ENCODE peak calls at places on chromosomes 3 and 15, in four cellular contexts. R is Peyer's patch, A is transverse colon, T is uterus. I is an unnamed sample.

GRCh38 chr3:98243843-98244242 is 20.2 kb upstream of the OR5H6 start:
- DNase-seq in R (no peak), A (no peak), T (no peak), I (no peak)

GRCh38 chr15:66369773-66370651 is 13.5 kb upstream of the TIPIN start:
- DNase-seq in R (no peak), A (no peak), T (no peak), I (no peak)

GRCh38 chr3:4504340-4505261 is 11.5 kb downstream of the ITPR1 start:
- DNase-seq in R (peak), A (peak), T (peak), I (peak)

GRCh38 chr3:100329800-100330489 is 4.6 kb upstream of the NIT2 start:
- DNase-seq in R (no peak), A (no peak), T (no peak), I (no peak)

GRCh38 chr3:159163656-159164055 is 361.8 kb downstream of the MFSD1 start:
- DNase-seq in R (no peak), A (no peak), T (no peak), I (no peak)

GRCh38 chr3:25897019-25897418 is 107.1 kb downstream of the OXSM start:
- DNase-seq in R (no peak), A (peak), T (no peak), I (no peak)

GRCh38 chr3:159236306-159236705 is 434.5 kb downstream of the MFSD1 start:
- DNase-seq in R (no peak), A (no peak), T (no peak), I (no peak)

GRCh38 chr3:52609316-52609815 is 73.0 kb downstream of the UQCC5 start:
- DNase-seq in R (no peak), A (no peak), T (no peak), I (no peak)

GRCh38 chr3:59235221-59236012 is 185.6 kb upstream of the CFAP20DC start:
- DNase-seq in R (no peak), A (no peak), T (no peak), I (no peak)

GRCh38 chr3:192851821-192852352 is 65.8 kb downstream of the MB21D2 start:
- DNase-seq in R (peak), A (peak), T (no peak), I (peak)

GRCh38 chr15:40999190-40999589 is 45.9 kb downstream of the CHAC1 start:
- DNase-seq in R (no peak), A (no peak), T (no peak), I (no peak)

GRCh38 chr15:49900036-49900435 is 219.0 kb downstream of the ATP8B4 start:
- DNase-seq in R (no peak), A (no peak), T (no peak), I (no peak)

GRCh38 chr3:10292505-10293419 is at the start of gene GHRL:
- DNase-seq in R (peak), A (no peak), T (no peak), I (no peak)

GRCh38 chr3:122745365-122746021 is 48.1 kb downstream of the HSPBAP1 start:
- DNase-seq in R (no peak), A (no peak), T (no peak), I (no peak)

GRCh38 chr3:196757876-196758739 is 18.5 kb downstream of the PAK2 start:
- DNase-seq in R (no peak), A (no peak), T (no peak), I (no peak)

GRCh38 chr15:33675246-33675645 is 293.1 kb upstream of the CHRM5 start:
- DNase-seq in R (no peak), A (no peak), T (no peak), I (no peak)

GRCh38 chr3:144031938-144032337 is 60.3 kb downstream of the DIPK2A start:
- DNase-seq in R (no peak), A (peak), T (peak), I (peak)

GRCh38 chr15:70016511-70016994 is 81.2 kb downstream of the TLE3 start:
- DNase-seq in R (peak), A (peak), T (no peak), I (no peak)

GRCh38 chr15:90231028-90232017 is 2.4 kb downstream of the CIB1 start:
- DNase-seq in R (peak), A (peak), T (no peak), I (no peak)

GRCh38 chr3:178385280-178385952 is 150.8 kb upstream of the KCNMB2 start:
- DNase-seq in R (no peak), A (no peak), T (peak), I (no peak)

GRCh38 chr15:63611217-63611616 is 14.0 kb downstream of the FBXL22 start:
- DNase-seq in R (no peak), A (no peak), T (no peak), I (no peak)

GRCh38 chr3:58336135-58336882 is 3.6 kb downstream of the PXK start:
- DNase-seq in R (no peak), A (no peak), T (no peak), I (no peak)

DNA sequence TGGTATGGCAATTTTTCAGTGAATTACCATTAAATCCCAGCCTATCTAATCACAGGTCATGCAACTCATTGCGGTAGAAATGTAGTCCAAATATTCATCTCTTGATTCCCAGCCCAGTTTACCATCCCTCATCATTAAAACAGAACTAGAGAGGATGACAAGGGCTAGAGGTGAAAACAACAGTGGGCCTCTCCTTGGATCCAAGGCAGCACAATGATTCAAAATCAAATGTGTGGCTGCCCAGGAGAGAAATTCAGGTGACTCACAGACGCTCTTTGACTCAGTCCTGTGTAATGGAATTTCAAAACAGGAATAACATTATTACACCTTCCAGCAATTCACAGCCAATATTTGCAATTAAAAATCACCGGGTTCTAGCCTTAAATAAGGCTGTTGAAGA is 246.5 kb downstream of the TBL1XR1 start:
- DNase-seq in R (no peak), A (no peak), T (no peak), I (no peak)
- TF ChIP-seq POLR2A in R (no peak), A (no peak), T (no peak), I (no peak)

GRCh38 chr3:61561374-61562041 is at the start of gene PTPRG:
- DNase-seq in R (peak), A (peak), T (peak), I (peak)
- TF ChIP-seq POLR2A in R (peak), A (peak), T (peak), I (peak)

GRCh38 chr3:171874251-171874679 is 31.1 kb downstream of the TMEM212 start:
- DNase-seq in R (no peak), A (no peak), T (no peak), I (no peak)
- TF ChIP-seq POLR2A in R (no peak), A (no peak), T (no peak), I (no peak)

DNA sequence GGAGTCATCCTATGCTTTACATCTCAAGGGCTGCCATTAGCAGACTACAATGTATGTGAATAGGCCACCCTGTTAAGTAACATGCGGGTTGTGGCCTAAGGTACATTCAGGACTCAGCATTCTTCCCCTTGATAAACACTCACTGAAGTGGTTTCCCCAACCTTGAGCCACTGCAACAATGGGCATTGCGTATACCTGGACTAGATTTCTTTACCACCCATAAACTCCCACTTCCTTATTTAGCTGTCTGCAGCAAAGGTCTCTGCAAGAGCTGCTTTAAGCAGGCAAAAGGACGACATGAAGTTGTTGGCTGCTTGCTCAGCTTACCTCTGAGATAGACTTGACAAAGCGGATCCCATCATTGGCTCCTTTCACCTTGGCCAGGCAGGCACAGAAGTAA is 16.2 kb downstream of the FYCO1 start:
- DNase-seq in R (no peak), A (no peak), T (no peak), I (no peak)
- TF ChIP-seq POLR2A in R (no peak), A (no peak), T (no peak), I (no peak)

GRCh38 chr3:112561693-112562529 is at the start of the genes ATG3 and SLC35A5:
- DNase-seq in R (peak), A (peak), T (peak), I (peak)
- TF ChIP-seq POLR2A in R (peak), A (peak), T (peak), I (peak)

DNA sequence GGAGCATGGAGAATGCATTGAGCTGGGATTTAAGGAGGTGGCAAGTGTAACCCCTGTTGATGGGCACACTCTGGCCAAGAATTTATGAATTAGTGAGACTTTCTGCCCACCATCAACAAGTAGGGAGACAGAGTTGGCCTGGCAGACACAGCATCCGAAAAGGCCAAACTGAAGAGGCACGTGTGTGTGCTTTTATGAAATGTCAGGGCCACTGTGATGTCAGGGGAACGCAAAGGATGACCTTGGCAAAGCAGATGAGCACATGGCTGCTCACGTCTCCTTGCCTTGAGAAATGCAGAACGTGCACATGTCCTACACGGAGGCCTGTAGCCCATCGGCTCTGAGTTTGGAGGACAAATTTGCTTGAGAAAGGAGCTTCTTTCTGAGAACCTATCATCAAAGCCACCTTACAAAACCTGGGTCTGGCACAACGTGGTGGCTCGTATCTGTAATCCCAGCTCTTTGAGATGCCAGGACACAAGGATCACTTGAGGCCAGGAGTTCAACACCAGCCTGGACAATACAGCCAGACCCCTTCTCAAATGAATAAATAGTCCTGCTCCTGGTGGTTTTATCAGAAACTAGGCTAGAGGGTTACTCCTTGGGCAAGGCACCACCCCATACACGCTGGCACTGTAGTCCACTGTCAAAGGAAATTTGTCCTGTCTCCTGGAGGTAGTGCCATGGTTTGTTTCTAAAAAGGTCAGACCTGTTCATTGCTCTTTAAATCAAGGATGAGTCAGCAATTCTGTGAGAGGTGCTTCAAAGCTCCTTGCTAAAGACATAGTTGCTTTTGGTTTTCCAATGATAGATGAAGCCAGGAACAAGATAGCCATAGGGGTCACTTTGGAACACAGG is 942 bp upstream of the SH3BP5 start:
- DNase-seq in R (no peak), A (no peak), T (no peak), I (no peak)
- TF ChIP-seq POLR2A in R (no peak), A (no peak), T (no peak), I (no peak)

GRCh38 chr3:33113772-33114621 is at the start of gene CRTAP:
- DNase-seq in R (peak), A (peak), T (peak), I (peak)

GRCh38 chr3:33115024-33115768 is 1.4 kb downstream of the CRTAP start:
- DNase-seq in R (peak), A (peak), T (peak), I (peak)

GRCh38 chr3:33111581-33111980 is 2.2 kb upstream of the CRTAP start:
- DNase-seq in R (no peak), A (no peak), T (no peak), I (no peak)

GRCh38 chr3:33117461-33117860 is 3.6 kb downstream of the CRTAP start:
- DNase-seq in R (no peak), A (no peak), T (no peak), I (no peak)

GRCh38 chr3:33114622-33115023 is 809 bp downstream of the CRTAP start:
- DNase-seq in R (no peak), A (no peak), T (no peak), I (no peak)
- TF ChIP-seq POLR2A in R (no peak), A (no peak), T (no peak), I (no peak)